ENCODE peak calls at places on chromosomes 2 and 18, in ten cellular contexts. K is IMR-90, I is HCT116, J is body of pancreas, O is stomach, H is Peyer's patch, Z is lower leg skin, R is ovary, A is GM12892, P is GM12878. C is an unnamed sample.
A peak's percentile ranks its signal among the peaks of the same experiment; 100 is the strongest.

GRCh38 chr2:163563336-163563735 is 172.5 kb downstream of the FIGN start:
- DNase-seq in H (no peak), Z (no peak), J (no peak), P (no peak), I (no peak), O (no peak), A (no peak), R (no peak), K (no peak), C (no peak)

GRCh38 chr18:74419761-74420160 is 37.3 kb downstream of the DIPK1C start:
- DNase-seq in I (no peak), P (no peak), K (no peak), J (no peak), Z (no peak), R (no peak), O (no peak), A (no peak), H (no peak), C (no peak)

GRCh38 chr2:19611491-19612332 is 253.3 kb upstream of the OSR1 start:
- DNase-seq in K (peak; percentile 98), P (no peak), H (peak; percentile 49), I (peak; percentile 73), A (no peak), O (no peak), R (no peak), J (peak; percentile 15), Z (no peak), C (peak; percentile 52)

GRCh38 chr18:31102020-31102684 is at the start of gene DSC2:
- DNase-seq in R (peak; percentile 9), P (no peak), A (no peak), J (peak; percentile 70), K (no peak), Z (peak; percentile 17), H (peak; percentile 85), I (no peak), O (peak; percentile 61), C (no peak)

GRCh38 chr2:393711-394696 is 106.1 kb upstream of the ALKAL2 start:
- DNase-seq in I (no peak), P (no peak), K (no peak), R (no peak), A (no peak), Z (no peak), J (no peak), O (no peak), H (peak; percentile 81), C (peak; percentile 54)

GRCh38 chr18:48848641-48849143 is 102.1 kb downstream of the SMAD7 start:
- DNase-seq in I (no peak), P (no peak), J (no peak), O (no peak), A (no peak), K (no peak), R (no peak), Z (no peak), H (no peak), C (no peak)

GRCh38 chr2:19801367-19802087 is 100.3 kb downstream of the TTC32 start:
- DNase-seq in A (no peak), O (peak; percentile 82), I (peak; percentile 81), Z (peak; percentile 66), R (peak; percentile 53), H (peak; percentile 44), J (peak; percentile 27), P (no peak), K (peak; percentile 98), C (peak; percentile 93)

GRCh38 chr2:97676620-97677019 is 7.1 kb downstream of the C2orf92 start:
- DNase-seq in A (no peak), Z (no peak), J (no peak), I (no peak), R (no peak), H (no peak), O (no peak), K (no peak), P (no peak), C (no peak)

GRCh38 chr2:113164930-113165585 is 8.7 kb upstream of the PSD4 start:
- DNase-seq in A (no peak), K (no peak), P (no peak), Z (no peak), R (no peak), H (peak; percentile 78), O (no peak), J (peak; percentile 55), I (no peak), C (no peak)

GRCh38 chr18:74507120-74507881 is 11.1 kb downstream of the CNDP2 start:
- DNase-seq in Z (no peak), R (no peak), I (no peak), A (no peak), O (peak; percentile 90), K (no peak), J (peak; percentile 96), P (no peak), H (peak; percentile 42), C (no peak)

GRCh38 chr18:38284992-38285391 is 719.4 kb upstream of the CELF4 start:
- DNase-seq in O (no peak), A (no peak), Z (no peak), I (no peak), R (no peak), P (no peak), J (no peak), H (no peak), K (no peak), C (no peak)

GRCh38 chr2:7620255-7620654 is 703.0 kb downstream of the RNF144A start:
- DNase-seq in O (no peak), K (no peak), A (no peak), I (no peak), H (no peak), J (no peak), R (no peak), P (no peak), Z (no peak), C (no peak)

GRCh38 chr2:30230855-30231725 is at the start of gene LBH:
- DNase-seq in P (peak; percentile 56), R (peak; percentile 92), K (peak; percentile 90), O (peak; percentile 79), A (peak; percentile 68), I (no peak), Z (peak; percentile 78), H (peak; percentile 94), J (peak; percentile 73), C (peak; percentile 39)
- TF ChIP-seq POLR2A in P (peak; percentile 99), R (peak; percentile 98), K (peak; percentile 100), O (no peak), A (peak; percentile 99), I (no peak), Z (no peak), H (peak; percentile 94), J (peak; percentile 90), C (peak; percentile 98)

DNA sequence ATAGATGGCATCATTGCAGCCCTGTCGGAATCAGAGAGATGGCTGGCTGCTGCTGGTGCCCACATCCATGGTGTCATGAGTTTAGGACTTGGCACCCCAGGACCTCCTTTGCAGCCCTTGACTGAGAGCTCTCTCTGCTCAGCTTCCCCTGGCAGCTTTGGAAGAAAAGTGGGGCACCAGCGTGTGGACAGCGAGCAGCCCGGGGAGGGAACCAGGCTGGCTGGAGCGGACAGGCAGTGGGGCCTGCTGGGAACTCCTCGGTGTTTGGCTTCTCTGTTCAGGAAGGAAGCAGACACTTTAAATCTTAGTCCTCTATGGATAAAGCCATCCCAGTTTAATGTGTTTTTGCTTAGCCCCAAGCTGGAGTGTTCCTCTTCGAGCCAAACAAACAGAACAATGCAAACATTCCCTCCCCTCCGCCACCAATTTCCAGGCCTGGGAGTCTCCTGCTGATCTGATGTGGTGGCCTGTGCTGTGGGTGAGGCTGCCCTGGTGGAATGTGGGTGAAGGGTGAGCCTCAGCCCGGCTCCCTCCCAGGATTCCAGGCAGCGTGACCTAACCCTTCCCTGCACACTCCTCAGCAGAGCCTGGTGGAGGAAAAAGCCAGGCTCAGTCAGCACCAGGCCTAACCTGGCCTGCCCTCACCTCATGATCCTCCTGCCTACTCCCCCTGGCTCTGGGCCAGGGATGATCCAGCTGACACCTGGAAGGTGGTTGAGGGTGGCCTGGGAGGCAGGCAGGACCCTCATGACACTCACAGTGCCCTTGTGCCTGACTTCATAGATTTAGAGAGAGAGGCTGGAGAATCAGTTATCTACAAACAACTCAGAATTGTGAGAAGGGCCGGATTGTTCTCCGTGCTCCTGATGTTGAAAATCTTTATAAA is 21.6 kb upstream of the ITGB6 start:
- DNase-seq in K (peak; percentile 64), I (no peak), P (no peak), R (peak; percentile 61), A (no peak), J (peak; percentile 43), O (peak; percentile 86), Z (no peak), H (peak; percentile 85), C (peak; percentile 63)
- TF ChIP-seq POLR2A in K (no peak), I (no peak), P (no peak), R (no peak), A (no peak), J (no peak), O (no peak), Z (no peak), H (no peak), C (peak; percentile 41)

DNA sequence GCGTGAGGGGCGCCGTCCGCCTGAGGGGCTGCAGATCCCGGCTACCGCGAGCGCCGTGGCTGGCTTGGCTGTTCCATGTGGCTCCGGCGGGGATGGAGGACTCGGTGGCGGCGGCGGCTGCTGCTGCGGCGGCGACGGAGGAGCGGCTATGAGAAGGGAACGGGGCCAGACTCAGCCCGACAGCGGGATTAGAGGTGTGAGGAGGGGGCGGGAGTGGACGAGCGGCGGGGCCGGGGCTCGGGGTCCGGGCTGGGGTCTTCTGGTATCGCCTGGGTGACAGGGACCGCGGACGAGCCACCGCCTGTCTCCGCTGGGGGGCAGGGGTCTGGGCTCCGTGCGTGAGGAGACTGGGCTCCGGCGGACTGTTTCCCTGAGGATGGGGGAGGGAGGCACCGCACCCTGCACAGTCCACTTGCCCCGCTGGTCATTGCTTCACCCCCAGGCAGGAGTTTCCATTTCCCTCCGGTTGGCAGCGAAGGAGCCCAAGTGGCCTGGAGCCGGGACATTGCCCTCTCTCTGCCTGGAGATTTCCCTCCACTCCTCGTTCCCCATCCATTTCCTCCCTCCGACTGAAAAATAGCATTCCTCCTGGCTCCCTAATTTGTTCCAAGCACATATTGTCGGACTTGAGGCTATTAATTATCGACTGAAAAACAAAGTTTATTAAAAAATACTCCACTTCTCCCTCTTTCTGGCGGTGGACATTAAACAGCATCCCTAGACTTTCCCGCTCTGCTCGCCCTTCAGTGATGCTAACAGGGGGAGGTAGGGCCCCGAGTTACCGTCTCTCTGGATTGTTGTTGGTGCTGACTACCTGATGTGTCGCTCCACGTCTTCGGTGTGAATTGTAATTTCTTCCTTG is 577 bp downstream of the EHBP1 start:
- DNase-seq in I (no peak), O (peak; percentile 49), H (peak; percentile 73), A (peak; percentile 30), Z (peak; percentile 46), J (peak; percentile 61), P (no peak), R (peak; percentile 70), K (peak; percentile 34), C (peak; percentile 26)
- TF ChIP-seq POLR2A in I (no peak), O (no peak), H (no peak), A (no peak), Z (no peak), J (peak; percentile 34), P (peak; percentile 19), R (no peak), K (peak; percentile 26), C (no peak)

DNA sequence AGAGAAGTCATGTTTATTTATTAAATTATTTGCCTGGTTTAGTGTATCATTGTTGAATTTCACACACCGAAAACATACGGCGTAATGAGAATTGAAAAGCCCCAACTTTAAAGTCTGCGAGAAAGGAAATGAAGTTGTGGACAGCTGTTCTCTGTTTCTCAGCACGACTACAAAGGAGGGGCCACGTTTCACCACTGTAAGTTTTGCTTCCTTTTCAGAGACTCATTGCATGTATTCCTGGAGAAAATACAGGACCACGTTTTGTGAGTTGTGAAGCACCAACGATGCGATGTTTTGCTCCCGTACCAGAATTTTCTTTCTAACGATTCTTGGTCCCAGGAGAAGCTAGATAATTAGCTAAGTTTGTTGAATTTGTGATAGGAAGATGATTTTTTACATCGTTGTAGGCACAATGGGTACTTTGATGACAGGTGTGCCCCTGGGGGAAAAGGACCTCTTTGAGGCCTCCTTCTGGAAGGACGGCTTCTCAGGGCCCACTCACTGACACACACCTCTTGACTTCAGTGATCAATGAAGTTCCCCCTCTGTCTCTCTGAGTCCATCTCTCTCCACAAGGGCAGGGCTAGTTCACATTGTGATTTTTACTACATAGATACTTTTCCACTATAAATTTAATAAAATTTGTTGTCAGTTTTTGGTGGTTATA is 23.7 kb upstream of the ACKR3 start:
- DNase-seq in Z (no peak), P (peak; percentile 89), I (no peak), O (no peak), R (no peak), K (no peak), A (no peak), J (no peak), H (peak; percentile 72), C (no peak)
- TF ChIP-seq POLR2A in Z (no peak), P (no peak), I (no peak), O (no peak), R (no peak), K (no peak), A (peak; percentile 3), J (no peak), H (no peak), C (no peak)